ENCODE peak calls at places on chromosomes 4 and X, in six cellular contexts. A is fibroblast of lung, F is AG10803, P is astrocyte of the spinal cord, E is right lobe of liver, L is HFF-Myc. M is an unnamed sample.

GRCh38 chr4:102420563-102421221 is 75.4 kb upstream of the SLC39A8 start:
- DNase-seq in A (no peak), P (peak), F (peak), E (no peak), L (peak), M (peak)

GRCh38 chrX:16512401-16512776 is 137.6 kb upstream of the S100G start:
- DNase-seq in L (no peak), E (no peak), P (no peak), F (no peak), A (no peak), M (no peak)

GRCh38 chr4:25313194-25313895 is 771 bp downstream of the ZCCHC4 start:
- DNase-seq in F (no peak), P (no peak), E (no peak), A (no peak), L (no peak), M (no peak)

GRCh38 chr4:77922158-77923094 is 59.8 kb downstream of the MRPL1 start:
- DNase-seq in L (no peak), E (no peak), F (peak), A (peak), P (peak), M (no peak)

GRCh38 chrX:53373307-53373706 is 49.1 kb downstream of the SMC1A start:
- DNase-seq in E (no peak), P (no peak), L (no peak), A (no peak), F (no peak), M (no peak)

GRCh38 chrX:14529288-14529989 is at the start of gene GLRA2:
- DNase-seq in L (no peak), P (peak), F (peak), A (peak), E (no peak), M (peak)

GRCh38 chr4:184459413-184459812 is 14.9 kb downstream of the IRF2 start:
- DNase-seq in A (peak), L (no peak), E (no peak), P (peak), F (peak), M (no peak)

GRCh38 chrX:86379209-86379608 is 231.0 kb downstream of the DACH2 start:
- DNase-seq in P (no peak), L (no peak), E (no peak), F (no peak), A (no peak), M (no peak)

GRCh38 chr4:140094701-140095420 is 59.1 kb downstream of the MAML3 start:
- DNase-seq in F (no peak), E (peak), L (no peak), A (peak), P (peak), M (no peak)

GRCh38 chr4:152848508-152848907 is 68.8 kb downstream of the ARFIP1 start:
- DNase-seq in A (no peak), P (no peak), E (no peak), F (no peak), L (no peak), M (no peak)

GRCh38 chr4:38290360-38290759 is 330.2 kb downstream of the PTTG2 start:
- DNase-seq in E (no peak), A (peak), L (peak), F (peak), P (peak), M (no peak)

GRCh38 chr4:40453912-40454311 is 118.8 kb downstream of the CHRNA9 start:
- DNase-seq in A (no peak), L (no peak), F (no peak), E (no peak), P (no peak), M (no peak)

GRCh38 chrX:133926099-133926498 is 59.3 kb downstream of the GPC3 start:
- DNase-seq in P (no peak), A (no peak), E (no peak), F (no peak), L (no peak), M (no peak)

GRCh38 chrX:116667760-116668159 is 205.0 kb upstream of the CT83 start:
- DNase-seq in A (no peak), P (no peak), L (no peak), E (no peak), F (no peak), M (no peak)

GRCh38 chrX:126982158-126982557 is 162.6 kb downstream of the PRR32 start:
- DNase-seq in A (no peak), E (no peak), P (no peak), L (no peak), F (no peak), M (no peak)

GRCh38 chrX:19866626-19867410 is 20.6 kb downstream of the SH3KBP1 start:
- DNase-seq in A (no peak), F (no peak), E (no peak), L (no peak), P (no peak), M (no peak)

GRCh38 chrX:145843196-145843595 is 25.6 kb downstream of the SLITRK2 start:
- DNase-seq in L (no peak), A (no peak), F (no peak), E (no peak), P (no peak), M (no peak)

GRCh38 chr4:8644461-8644891 is 51.9 kb downstream of the CPZ start:
- DNase-seq in F (no peak), A (no peak), L (no peak), P (no peak), E (no peak), M (no peak)

GRCh38 chr4:152606800-152607577 is 71.1 kb upstream of the FBXW7 start:
- DNase-seq in A (no peak), E (no peak), P (no peak), F (no peak), L (no peak), M (no peak)

GRCh38 chrX:68196939-68197791 is 236.1 kb downstream of the OPHN1 start:
- DNase-seq in A (peak), L (no peak), F (peak), E (no peak), P (peak), M (peak)

GRCh38 chr4:124121511-124121934 is 591.0 kb downstream of the ANKRD50 start:
- DNase-seq in E (no peak), L (no peak), F (peak), P (peak), A (peak), M (no peak)

GRCh38 chr4:122500852-122501501 is 44.5 kb upstream of the IL2 start:
- DNase-seq in P (peak), E (no peak), A (peak), F (no peak), L (no peak), M (no peak)

GRCh38 chr4:1501754-1502500 is 95.7 kb upstream of the NKX1-1 start:
- DNase-seq in E (no peak), A (no peak), L (no peak), F (no peak), P (no peak), M (peak)

GRCh38 chrX:6667048-6667768 is 132.3 kb upstream of the VCX3A start:
- DNase-seq in E (no peak), F (no peak), P (no peak), A (no peak), L (no peak), M (no peak)

GRCh38 chr4:7359302-7360063 is 75.2 kb downstream of the PSAPL1 start:
- DNase-seq in A (no peak), E (no peak), L (no peak), P (no peak), F (no peak), M (no peak)

M was measured in D341Med.